ENCODE peak calls at places on chromosomes 1 and 21, in nine cellular contexts. L is cardiac muscle cell; O is stomach; S is kidney; P is thyroid gland; V is CD8-positive, alpha-beta memory T cell; N is psoas muscle; X is naive thymus-derived CD4-positive, alpha-beta T cell; I is HL-60. A is an unnamed sample.
A peak's percentile ranks its signal among the peaks of the same experiment; 100 is the strongest.

GRCh38 chr1:231971397-231972233 is 345.0 kb downstream of the DISC1 start:
- DNase-seq in L (no peak), O (no peak), S (no peak), P (no peak), V (no peak), N (no peak), X (no peak), I (peak; percentile 52), A (no peak)

GRCh38 chr1:95236784-95237575 is 3.0 kb downstream of the RWDD3 start:
- DNase-seq in L (peak; percentile 48), O (no peak), S (no peak), P (no peak), V (no peak), N (no peak), X (no peak), I (no peak), A (no peak)

GRCh38 chr1:92536593-92537332 is 50.0 kb upstream of the GFI1 start:
- DNase-seq in L (no peak), O (no peak), S (no peak), P (no peak), V (peak; percentile 68), N (no peak), X (no peak), I (no peak), A (peak; percentile 81)

GRCh38 chr1:184019506-184019905 is 18.0 kb downstream of the COLGALT2 start:
- DNase-seq in L (no peak), O (no peak), S (no peak), P (no peak), V (no peak), N (no peak), X (no peak), I (no peak), A (no peak)

GRCh38 chr1:86419277-86419903 is 4.6 kb upstream of the CLCA2 start:
- DNase-seq in L (peak; percentile 43), O (no peak), S (no peak), P (peak; percentile 50), V (peak; percentile 39), N (no peak), X (no peak), I (no peak), A (peak; percentile 36)

GRCh38 chr21:46130721-46131720 is 24.4 kb downstream of the FTCD start:
- DNase-seq in L (no peak), O (no peak), S (peak; percentile 75), P (no peak), V (no peak), N (peak; percentile 40), X (no peak), I (no peak), A (no peak)

GRCh38 chr1:232792949-232793348 is 12.3 kb upstream of the MAP10 start:
- DNase-seq in L (no peak), O (no peak), S (no peak), P (no peak), V (no peak), N (no peak), X (no peak), I (no peak), A (no peak)

GRCh38 chr1:150558761-150559626 is 9.8 kb downstream of the ADAMTSL4 start:
- DNase-seq in L (no peak), O (no peak), S (peak; percentile 89), P (no peak), V (no peak), N (peak; percentile 71), X (no peak), I (no peak), A (no peak)

GRCh38 chr1:89126234-89126580 is 293 bp upstream of the GBP2 start:
- DNase-seq in L (no peak), O (no peak), S (no peak), P (no peak), V (no peak), N (no peak), X (no peak), I (no peak), A (no peak)

GRCh38 chr1:89126602-89127001 is 688 bp upstream of the GBP2 start:
- DNase-seq in L (no peak), O (no peak), S (no peak), P (no peak), V (peak; percentile 10), N (no peak), X (peak; percentile 33), I (no peak), A (no peak)

GRCh38 chr1:89121641-89122040 is 4.3 kb downstream of the GBP2 start:
- DNase-seq in L (no peak), O (no peak), S (no peak), P (no peak), V (no peak), N (no peak), X (no peak), I (no peak), A (no peak)

GRCh38 chr1:89130716-89131115 is 4.8 kb upstream of the GBP2 start:
- DNase-seq in L (no peak), O (no peak), S (no peak), P (no peak), V (no peak), N (no peak), X (no peak), I (no peak), A (no peak)

DNA sequence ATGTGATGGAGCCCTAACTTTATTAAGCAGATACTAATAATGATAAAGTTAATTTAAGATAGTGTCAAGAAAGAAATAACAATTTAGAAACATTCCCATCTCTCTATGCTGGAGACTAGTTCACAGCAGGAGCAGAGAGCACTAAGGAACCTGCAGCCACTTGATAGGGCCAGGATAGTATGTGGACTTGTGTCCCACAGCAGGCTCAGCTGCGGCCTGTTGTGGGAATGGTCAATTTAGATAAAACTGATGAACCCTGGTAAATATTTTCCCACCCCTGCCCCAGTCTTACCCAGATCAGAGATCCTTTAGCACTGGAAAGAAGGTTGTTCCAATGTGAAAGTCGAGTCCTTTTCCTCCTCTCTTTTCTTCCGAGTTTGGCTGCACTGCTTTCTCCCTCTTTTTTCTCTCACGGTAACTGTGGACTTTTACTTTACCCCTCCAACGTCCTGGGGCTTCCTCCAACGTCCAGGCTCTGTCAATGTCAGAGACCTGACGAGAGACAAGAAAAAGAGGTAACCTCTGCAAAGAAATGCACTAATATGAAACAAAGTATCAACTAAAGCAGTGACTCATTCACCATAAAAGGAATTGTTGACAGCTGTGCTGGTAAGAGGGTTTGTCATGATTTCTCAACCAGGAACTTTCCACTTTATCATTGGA is at the start of gene GBP2:
- DNase-seq in L (no peak), O (no peak), S (no peak), P (no peak), V (peak; percentile 29), N (no peak), X (peak; percentile 40), I (no peak), A (no peak)
- H3K4me3 ChIP-seq in L (no peak within 1 kb of the TSS), O (peak within 1 kb of the TSS; percentile 56), S (peak within 1 kb of the TSS; percentile 72), P (no peak within 1 kb of the TSS), V (peak within 1 kb of the TSS; percentile 59), N (peak within 1 kb of the TSS; percentile 67), X (peak within 1 kb of the TSS; percentile 84), I (peak within 1 kb of the TSS; percentile 9), A (no peak within 1 kb of the TSS)

DNA sequence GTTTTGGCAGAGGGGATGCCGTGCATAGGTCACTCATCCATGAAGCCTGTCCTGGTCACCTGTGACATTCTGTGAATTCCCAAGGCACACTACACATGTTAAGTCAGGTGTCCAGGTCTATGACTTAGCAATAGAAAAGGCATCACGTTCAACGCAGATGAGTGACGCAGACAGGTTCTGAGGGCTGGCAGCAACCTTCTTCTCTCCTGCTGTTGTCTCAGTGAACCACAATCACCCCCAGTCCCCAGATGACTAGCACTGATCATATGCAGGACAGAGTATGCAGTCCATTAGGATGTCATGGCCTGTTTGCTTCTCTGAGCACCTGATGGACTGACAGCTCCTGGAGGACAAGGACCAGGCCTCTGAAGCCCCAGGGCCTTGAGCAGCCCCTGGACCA is 157.8 kb upstream of the KAZN start:
- DNase-seq in L (no peak), O (no peak), S (no peak), P (peak; percentile 49), V (no peak), N (no peak), X (no peak), I (no peak), A (no peak)
- H3K4me3 ChIP-seq in L (no peak overlapping the region), O (no peak overlapping the region), S (no peak overlapping the region), P (no peak overlapping the region), V (no peak overlapping the region), N (no peak overlapping the region), X (no peak overlapping the region), I (no peak overlapping the region), A (no peak overlapping the region)

GRCh38 chr1:3070654-3071506 is 1.9 kb downstream of the PRDM16 start:
- DNase-seq in L (peak; percentile 36), O (no peak), S (peak; percentile 73), P (peak; percentile 48), V (no peak), N (peak; percentile 16), X (no peak), I (no peak), A (no peak)

GRCh38 chr1:3071507-3072177 is 2.6 kb downstream of the PRDM16 start:
- DNase-seq in L (no peak), O (no peak), S (peak; percentile 68), P (peak; percentile 50), V (no peak), N (peak; percentile 5), X (no peak), I (no peak), A (no peak)

GRCh38 chr1:3072948-3073519 is 4.0 kb downstream of the PRDM16 start:
- DNase-seq in L (peak; percentile 24), O (no peak), S (peak; percentile 68), P (peak; percentile 44), V (no peak), N (no peak), X (no peak), I (no peak), A (no peak)

GRCh38 chr1:3073520-3074296 is 4.7 kb downstream of the PRDM16 start:
- DNase-seq in L (peak; percentile 49), O (no peak), S (peak; percentile 61), P (peak; percentile 41), V (no peak), N (no peak), X (no peak), I (no peak), A (no peak)

GRCh38 chr1:3072178-3072947 is 3.4 kb downstream of the PRDM16 start:
- DNase-seq in L (peak; percentile 45), O (peak; percentile 81), S (peak; percentile 78), P (peak; percentile 70), V (no peak), N (peak; percentile 1), X (no peak), I (no peak), A (no peak)
- H3K4me3 ChIP-seq in L (peak overlapping the region; percentile 82), O (peak overlapping the region; percentile 93), S (peak overlapping the region; percentile 23), P (peak overlapping the region; percentile 6), V (no peak overlapping the region), N (no peak overlapping the region), X (no peak overlapping the region), I (no peak overlapping the region), A (no peak overlapping the region)

GRCh38 chr1:78143152-78143551 is 97.4 kb downstream of the GIPC2 start:
- DNase-seq in L (no peak), O (no peak), S (no peak), P (no peak), V (no peak), N (no peak), X (no peak), I (no peak), A (no peak)

GRCh38 chr1:78142731-78143130 is 97.0 kb downstream of the GIPC2 start:
- DNase-seq in L (no peak), O (no peak), S (no peak), P (no peak), V (no peak), N (no peak), X (no peak), I (no peak), A (no peak)

GRCh38 chr1:78141522-78142231 is 95.9 kb downstream of the GIPC2 start:
- DNase-seq in L (no peak), O (no peak), S (no peak), P (no peak), V (no peak), N (no peak), X (no peak), I (no peak), A (no peak)

GRCh38 chr1:78145105-78145580 is 99.4 kb downstream of the GIPC2 start:
- DNase-seq in L (peak; percentile 76), O (peak; percentile 56), S (no peak), P (peak; percentile 56), V (no peak), N (peak; percentile 36), X (no peak), I (peak; percentile 8), A (peak; percentile 39)

GRCh38 chr1:78143673-78144072 is 97.9 kb downstream of the GIPC2 start:
- DNase-seq in L (no peak), O (no peak), S (no peak), P (no peak), V (no peak), N (no peak), X (no peak), I (no peak), A (no peak)
- H3K4me3 ChIP-seq in L (no peak overlapping the region), O (no peak overlapping the region), S (no peak overlapping the region), P (no peak overlapping the region), V (no peak overlapping the region), N (no peak overlapping the region), X (peak overlapping the region; percentile 15), I (no peak overlapping the region), A (no peak overlapping the region)